ENCODE peak calls at places on chromosomes 7 and 10, in five cellular contexts. X is substantia nigra, K is epithelial cell of esophagus, O is AG10803, E is hypothalamus. U is an unnamed sample.

GRCh38 chr10:68600041-68600778 is 40.1 kb downstream of the TET1 start:
- DNase-seq in X (peak), K (peak), O (peak), E (peak), U (peak)

GRCh38 chr7:2698581-2699288 is 10.7 kb downstream of the AMZ1 start:
- DNase-seq in X (no peak), K (no peak), O (no peak), E (no peak), U (no peak)

GRCh38 chr10:76553231-76553630 is 1084.4 kb downstream of the KCNMA1 start:
- DNase-seq in X (no peak), K (no peak), O (peak), E (no peak), U (no peak)

GRCh38 chr7:90387470-90388240 is 15.6 kb upstream of the CLDN12 start:
- DNase-seq in X (no peak), K (peak), O (no peak), E (no peak), U (no peak)

GRCh38 chr7:1902231-1902855 is 232.3 kb downstream of the ELFN1 start:
- DNase-seq in X (no peak), K (no peak), O (no peak), E (no peak), U (no peak)

GRCh38 chr10:112689327-112689726 is 242.3 kb downstream of the VTI1A start:
- DNase-seq in X (no peak), K (peak), O (peak), E (no peak), U (no peak)

GRCh38 chr10:62426600-62426999 is 52.4 kb downstream of the ZNF365 start:
- DNase-seq in X (no peak), K (no peak), O (no peak), E (no peak), U (no peak)

GRCh38 chr7:151313857-151314256 is 27.8 kb upstream of the NUB1 start:
- DNase-seq in X (no peak), K (peak), O (peak), E (peak), U (no peak)

GRCh38 chr7:17058568-17058967 is 176.8 kb upstream of the AGR3 start:
- DNase-seq in X (no peak), K (no peak), O (peak), E (no peak), U (no peak)

GRCh38 chr10:76491216-76491615 is 1059.8 kb downstream of the LRMDA start:
- DNase-seq in X (no peak), K (peak), O (no peak), E (no peak), U (no peak)

GRCh38 chr10:28674782-28675181 is 2.5 kb upstream of the BAMBI start:
- DNase-seq in X (no peak), K (no peak), O (no peak), E (no peak), U (no peak)

GRCh38 chr7:33904680-33905388 is 505 bp upstream of the BMPER start:
- DNase-seq in X (no peak), K (peak), O (peak), E (peak), U (no peak)

GRCh38 chr10:98098247-98098646 is 36.2 kb upstream of the R3HCC1L start:
- DNase-seq in X (no peak), K (no peak), O (no peak), E (no peak), U (no peak)

GRCh38 chr7:28137471-28137870 is 43.1 kb downstream of the JAZF1 start:
- DNase-seq in X (no peak), K (no peak), O (peak), E (no peak), U (no peak)

GRCh38 chr7:98618786-98619185 is 1.7 kb downstream of the NPTX2 start:
- DNase-seq in X (no peak), K (peak), O (peak), E (no peak), U (no peak)

GRCh38 chr7:55130554-55131198 is 111.9 kb downstream of the EGFR start:
- DNase-seq in X (no peak), K (peak), O (peak), E (peak), U (no peak)

GRCh38 chr7:27179503-27180430 is 5.3 kb downstream of the HOXA11 start:
- DNase-seq in X (no peak), K (peak), O (peak), E (no peak), U (no peak)

GRCh38 chr7:123573371-123573770 is 15.8 kb upstream of the NDUFA5 start:
- DNase-seq in X (no peak), K (no peak), O (no peak), E (no peak), U (no peak)

GRCh38 chr10:31591569-31591968 is 272.6 kb downstream of the ZEB1 start:
- DNase-seq in X (no peak), K (no peak), O (no peak), E (no peak), U (no peak)

GRCh38 chr10:78551184-78552005 is 517.4 kb upstream of the ZMIZ1 start:
- DNase-seq in X (no peak), K (no peak), O (no peak), E (no peak), U (no peak)

GRCh38 chr10:8331896-8332729 is 277.6 kb downstream of the GATA3 start:
- DNase-seq in X (no peak), K (peak), O (no peak), E (peak), U (no peak)

GRCh38 chr7:138898255-138898654 is 82.9 kb downstream of the KIAA1549 start:
- DNase-seq in X (no peak), K (no peak), O (no peak), E (no peak), U (no peak)

GRCh38 chr7:116547347-116547746 is 22.5 kb downstream of the CAV1 start:
- DNase-seq in X (no peak), K (peak), O (peak), E (no peak), U (no peak)

GRCh38 chr7:140263277-140263676 is 86.5 kb upstream of the KDM7A start:
- DNase-seq in X (no peak), K (no peak), O (no peak), E (no peak), U (no peak)

GRCh38 chr10:79385392-79385795 is 38.1 kb downstream of the PPIF start:
- DNase-seq in X (no peak), K (no peak), O (no peak), E (no peak), U (no peak)

GRCh38 chr7:135147341-135147898 is 452 bp upstream of the TMEM140 start:
- DNase-seq in X (no peak), K (no peak), O (peak), E (no peak), U (no peak)

GRCh38 chr7:40717242-40717641 is 582.4 kb downstream of the SUGCT start:
- DNase-seq in X (no peak), K (peak), O (peak), E (no peak), U (no peak)

GRCh38 chr7:153396475-153396874 is 636.9 kb downstream of the ACTR3B start:
- DNase-seq in X (no peak), K (no peak), O (no peak), E (no peak), U (no peak)

GRCh38 chr10:25014579-25014978 is 1.4 kb downstream of the ENKUR start:
- DNase-seq in X (no peak), K (no peak), O (no peak), E (no peak), U (no peak)

GRCh38 chr10:343231-344215 is 208.3 kb downstream of the ZMYND11 start:
- DNase-seq in X (no peak), K (no peak), O (no peak), E (no peak), U (no peak)

GRCh38 chr10:104342941-104343411 is 4.7 kb upstream of the ITPRIP start:
- DNase-seq in X (no peak), K (no peak), O (peak), E (no peak), U (no peak)

GRCh38 chr7:101835136-101835535 is 17.7 kb downstream of the CUX1 start:
- DNase-seq in X (no peak), K (no peak), O (no peak), E (no peak), U (no peak)

GRCh38 chr7:118232837-118233236 is 8.3 kb downstream of the ANKRD7 start:
- DNase-seq in X (no peak), K (peak), O (peak), E (no peak), U (no peak)

GRCh38 chr10:104322416-104322782 is 15.9 kb downstream of the ITPRIP start:
- DNase-seq in X (no peak), K (peak), O (peak), E (no peak), U (no peak)

GRCh38 chr7:30913821-30914515 is 2.3 kb downstream of the AQP1 start:
- DNase-seq in X (no peak), K (no peak), O (no peak), E (no peak), U (no peak)

GRCh38 chr10:102646610-102647432 is 2.5 kb downstream of the TRIM8 start:
- DNase-seq in X (no peak), K (peak), O (peak), E (peak), U (no peak)

GRCh38 chr10:95196053-95196452 is 2.0 kb downstream of the ACSM6 start:
- DNase-seq in X (no peak), K (no peak), O (peak), E (peak), U (no peak)

GRCh38 chr10:103427866-103428265 is 24.3 kb downstream of the CALHM2 start:
- DNase-seq in X (no peak), K (no peak), O (no peak), E (no peak), U (no peak)

GRCh38 chr7:389911-390601 is 100.1 kb downstream of the FOXL3 start:
- DNase-seq in X (no peak), K (no peak), O (no peak), E (no peak), U (no peak)

GRCh38 chr10:44913312-44914079 is 2.4 kb downstream of the TMEM72 start:
- DNase-seq in X (no peak), K (no peak), O (no peak), E (no peak), U (no peak)

U was measured in cerebellar nuclear complex.